ENCODE peak calls at places on chromosomes 4 and X, in six cellular contexts. F, U, W, V, E and O are unnamed samples.

GRCh38 chr4:120921456-120922389 is 803 bp downstream of the PRDM5 start:
- DNase-seq in U (peak), V (peak), E (peak), F (peak), W (peak), O (peak)

GRCh38 chrX:27186671-27187070 is 276.5 kb downstream of the PPP4R3C start:
- DNase-seq in W (peak), U (peak), V (no peak), E (no peak), F (no peak), O (no peak)

GRCh38 chr4:97367878-97368277 is 775.4 kb downstream of the STPG2 start:
- DNase-seq in V (no peak), U (no peak), E (no peak), W (peak), F (no peak), O (peak)

GRCh38 chr4:180160195-180160985 is 2082.8 kb upstream of the TENM3 start:
- DNase-seq in W (no peak), V (no peak), E (no peak), F (no peak), U (no peak), O (peak)

GRCh38 chr4:71406459-71406963 is 67.7 kb downstream of the SLC4A4 start:
- DNase-seq in F (no peak), V (no peak), W (no peak), U (peak), E (no peak), O (peak)

GRCh38 chrX:86121916-86122315 is 26.3 kb upstream of the DACH2 start:
- DNase-seq in E (no peak), U (no peak), W (no peak), F (no peak), V (no peak), O (no peak)

GRCh38 chr4:1797861-1798529 is 4.9 kb downstream of the FGFR3 start:
- DNase-seq in E (no peak), W (no peak), V (no peak), F (no peak), U (no peak), O (no peak)

GRCh38 chr4:13103382-13104015 is 380.6 kb downstream of the RAB28 start:
- DNase-seq in E (no peak), F (no peak), V (no peak), U (no peak), W (no peak), O (no peak)

GRCh38 chrX:9114245-9114644 is 80.3 kb upstream of the FAM9B start:
- DNase-seq in F (no peak), V (no peak), U (no peak), W (no peak), E (no peak), O (no peak)

GRCh38 chr4:129603241-129603931 is 507.4 kb downstream of the C4orf33 start:
- DNase-seq in E (no peak), W (no peak), F (no peak), U (peak), V (no peak), O (no peak)

GRCh38 chr4:8786166-8786565 is 85.5 kb downstream of the HMX1 start:
- DNase-seq in E (no peak), W (no peak), F (no peak), V (no peak), U (no peak), O (no peak)

GRCh38 chr4:89158884-89159503 is 47.7 kb downstream of the TIGD2 start:
- DNase-seq in E (no peak), W (peak), U (peak), F (no peak), V (no peak), O (peak)

GRCh38 chr4:164301430-164301829 is 452.5 kb upstream of the SMIM31 start:
- DNase-seq in E (no peak), V (no peak), W (no peak), F (no peak), U (no peak), O (no peak)

GRCh38 chr4:147340111-147340510 is 140.8 kb upstream of the EDNRA start:
- DNase-seq in E (no peak), U (no peak), W (peak), V (no peak), F (no peak), O (peak)

GRCh38 chr4:154559141-154559841 is 3.5 kb upstream of the FGB start:
- DNase-seq in F (no peak), V (peak), W (peak), E (no peak), U (peak), O (peak)

GRCh38 chrX:68354869-68355628 is 78.2 kb downstream of the OPHN1 start:
- DNase-seq in E (no peak), F (no peak), U (no peak), W (no peak), V (no peak), O (no peak)

GRCh38 chr4:8393593-8394038 is 46.9 kb downstream of the ACOX3 start:
- DNase-seq in E (peak), F (no peak), W (peak), V (no peak), U (peak), O (peak)

GRCh38 chr4:183499797-183500196 is 5.1 kb upstream of the ING2 start:
- DNase-seq in W (no peak), U (peak), F (no peak), E (no peak), V (no peak), O (no peak)

GRCh38 chrX:31126205-31126604 is 54.4 kb upstream of the FTHL17 start:
- DNase-seq in E (no peak), F (no peak), U (peak), V (no peak), W (no peak), O (peak)